ENCODE peak calls at places on chromosome 9, in ten cellular contexts. Q is DMS53, N is GM10248, I is ELF-1, B is astrocyte of the cerebellum, X is AG04450, V is posterior cingulate gyrus, E is ELR, C is COR-L47, Y is AML-193. J is an unnamed sample.

GRCh38 chr9:136564379-136564988 is 18.6 kb upstream of the NOTCH1 start:
- DNase-seq in X (no peak), N (peak), C (no peak), V (no peak), B (no peak), E (peak), Y (peak), I (no peak), Q (no peak), J (peak)

GRCh38 chr9:76987594-76988200 is 31.8 kb upstream of the FOXB2 start:
- DNase-seq in X (no peak), C (peak), N (peak), V (no peak), Q (peak), Y (peak), E (peak), I (peak), B (no peak), J (peak)

GRCh38 chr9:136297016-136297691 is 6.7 kb downstream of the CCDC187 start:
- DNase-seq in Q (peak), V (no peak), X (no peak), Y (no peak), I (no peak), N (no peak), C (peak), E (no peak), B (no peak), J (no peak)

GRCh38 chr9:7303932-7304331 is 495.6 kb downstream of the DMAC1 start:
- DNase-seq in B (no peak), Y (no peak), N (no peak), X (no peak), Q (no peak), C (no peak), V (no peak), E (no peak), I (no peak), J (no peak)

GRCh38 chr9:91746904-91747303 is 203.1 kb downstream of the ROR2 start:
- DNase-seq in B (no peak), X (no peak), N (no peak), I (no peak), V (no peak), C (no peak), Y (no peak), E (no peak), Q (no peak), J (no peak)

GRCh38 chr9:88949961-88950340 is 41.3 kb upstream of the S1PR3 start:
- DNase-seq in C (no peak), Y (no peak), N (no peak), V (no peak), Q (no peak), E (peak), X (no peak), B (no peak), I (no peak), J (no peak)

GRCh38 chr9:33295571-33295970 is 5.3 kb downstream of the NFX1 start:
- DNase-seq in B (no peak), I (no peak), N (peak), V (no peak), E (no peak), C (no peak), Y (no peak), Q (no peak), X (no peak), J (no peak)

GRCh38 chr9:16870606-16871357 is at the start of gene BNC2:
- DNase-seq in Y (peak), E (peak), X (no peak), I (peak), V (no peak), Q (peak), C (peak), N (peak), B (no peak), J (peak)

GRCh38 chr9:135137398-135137832 is 49.9 kb downstream of the OLFM1 start:
- DNase-seq in Q (no peak), E (no peak), X (no peak), C (no peak), V (no peak), B (no peak), I (peak), Y (no peak), N (no peak), J (no peak)

GRCh38 chr9:18907927-18908625 is 124.9 kb downstream of the SAXO1 start:
- DNase-seq in B (no peak), C (no peak), N (no peak), V (no peak), X (no peak), I (no peak), E (no peak), Y (no peak), Q (no peak), J (no peak)

GRCh38 chr9:126223798-126224531 is 102.7 kb upstream of the MVB12B start:
- DNase-seq in N (no peak), X (no peak), Y (no peak), C (no peak), Q (no peak), V (no peak), B (no peak), I (no peak), E (no peak), J (no peak)

GRCh38 chr9:99973455-99973854 is 67.0 kb downstream of the STX17 start:
- DNase-seq in N (no peak), E (no peak), X (no peak), B (no peak), Q (no peak), I (no peak), Y (no peak), C (no peak), V (no peak), J (no peak)

GRCh38 chr9:77589046-77589795 is 58.9 kb downstream of the GNA14 start:
- DNase-seq in C (peak), X (no peak), Q (peak), V (no peak), B (no peak), Y (no peak), N (no peak), E (peak), I (no peak), J (no peak)

GRCh38 chr9:134301387-134302129 is 24.7 kb upstream of the RXRA start:
- DNase-seq in I (no peak), C (no peak), Y (no peak), E (no peak), Q (no peak), V (no peak), N (no peak), X (no peak), B (no peak), J (no peak)

GRCh38 chr9:98888794-98889495 is 54.8 kb upstream of the COL15A1 start:
- DNase-seq in N (no peak), X (no peak), C (no peak), Q (no peak), Y (no peak), V (no peak), E (no peak), B (no peak), I (no peak), J (no peak)

GRCh38 chr9:131503626-131504465 is 1.1 kb downstream of the POMT1 start:
- DNase-seq in E (peak), I (peak), X (no peak), Q (peak), C (no peak), N (peak), B (no peak), V (no peak), Y (peak), J (peak)

GRCh38 chr9:9498147-9498546 is 1114.7 kb downstream of the PTPRD start:
- DNase-seq in I (no peak), V (no peak), Y (peak), C (no peak), B (no peak), N (no peak), E (no peak), X (no peak), Q (no peak), J (peak)

GRCh38 chr9:129626079-129626943 is at the start of gene NTMT1:
- DNase-seq in V (peak), Y (peak), C (peak), Q (peak), B (no peak), I (peak), X (no peak), N (peak), E (peak), J (peak)

GRCh38 chr9:71218774-71219173 is 97.4 kb upstream of the TRPM3 start:
- DNase-seq in N (no peak), Y (no peak), E (peak), I (no peak), B (peak), X (no peak), V (no peak), Q (no peak), C (no peak), J (no peak)

GRCh38 chr9:135339378-135339973 is 140.1 kb upstream of the PPP1R26 start:
- DNase-seq in N (no peak), B (no peak), E (no peak), V (peak), C (no peak), X (no peak), Q (no peak), I (no peak), Y (no peak), J (no peak)

GRCh38 chr9:114988962-114989599 is 58.7 kb upstream of the TNFSF8 start:
- DNase-seq in Y (peak), I (no peak), X (no peak), B (no peak), N (peak), V (no peak), Q (peak), E (peak), C (no peak), J (peak)

GRCh38 chr9:136678624-136679023 is 8.6 kb downstream of the AGPAT2 start:
- DNase-seq in E (no peak), X (no peak), N (no peak), Y (no peak), C (no peak), B (no peak), V (no peak), Q (no peak), I (no peak), J (peak)

GRCh38 chr9:89872913-89873707 is 268.3 kb downstream of the GADD45G start:
- DNase-seq in B (no peak), Y (no peak), E (no peak), C (no peak), Q (no peak), N (no peak), V (no peak), I (no peak), X (no peak), J (no peak)

GRCh38 chr9:73050062-73050814 is 97.4 kb upstream of the ALDH1A1 start:
- DNase-seq in N (no peak), I (no peak), E (no peak), Y (no peak), B (no peak), Q (peak), V (no peak), C (no peak), X (no peak), J (no peak)

GRCh38 chr9:80968611-80969010 is 720.7 kb downstream of the TLE1 start:
- DNase-seq in E (peak), I (no peak), V (no peak), N (no peak), Q (no peak), X (peak), C (no peak), B (peak), Y (no peak), J (no peak)

GRCh38 chr9:132651259-132651658 is 18.5 kb downstream of the DDX31 start:
- DNase-seq in B (peak), N (no peak), E (peak), V (no peak), Q (peak), I (no peak), Y (peak), X (peak), C (peak), J (peak)

GRCh38 chr9:13705356-13705755 is 425.9 kb upstream of the MPDZ start:
- DNase-seq in Q (no peak), I (no peak), Y (no peak), C (no peak), E (no peak), X (no peak), V (no peak), N (no peak), B (no peak), J (no peak)

GRCh38 chr9:91775011-91775707 is 174.9 kb downstream of the ROR2 start:
- DNase-seq in E (peak), V (no peak), X (peak), N (peak), Y (peak), Q (peak), I (peak), B (no peak), C (peak), J (peak)

GRCh38 chr9:134396825-134397224 is 70.6 kb downstream of the RXRA start:
- DNase-seq in E (no peak), X (no peak), B (no peak), Q (no peak), I (no peak), V (no peak), C (no peak), Y (no peak), N (no peak), J (no peak)

GRCh38 chr9:35656340-35656739 is 1.5 kb downstream of the RMRP start:
- DNase-seq in V (no peak), N (no peak), B (no peak), E (no peak), Y (no peak), Q (peak), I (no peak), X (no peak), C (no peak), J (no peak)

GRCh38 chr9:90600029-90600428 is 42.6 kb downstream of the DIRAS2 start:
- DNase-seq in Q (peak), B (no peak), I (no peak), E (no peak), V (no peak), Y (no peak), N (no peak), X (no peak), C (no peak), J (no peak)

GRCh38 chr9:109453210-109453842 is 44.8 kb downstream of the PTPN3 start:
- DNase-seq in C (no peak), E (peak), X (peak), Q (no peak), V (no peak), Y (no peak), I (peak), B (no peak), N (no peak), J (no peak)

GRCh38 chr9:35658144-35658893 is at the start of gene CCDC107:
- DNase-seq in X (no peak), Y (peak), Q (peak), I (peak), E (peak), V (peak), C (peak), B (no peak), N (peak), J (peak)

GRCh38 chr9:64773491-64773931 is 511.5 kb downstream of the FOXD4L5 start:
- DNase-seq in Y (no peak), X (no peak), V (peak), B (peak), I (peak), Q (no peak), N (peak), E (peak), C (no peak), J (no peak)

GRCh38 chr9:87592554-87593394 is 95.1 kb downstream of the DAPK1 start:
- DNase-seq in N (no peak), B (no peak), V (no peak), Q (no peak), X (no peak), Y (no peak), E (peak), C (no peak), I (no peak), J (no peak)

GRCh38 chr9:38084556-38084880 is 15.5 kb upstream of the SHB start:
- DNase-seq in B (no peak), E (no peak), I (no peak), V (no peak), X (no peak), Y (peak), Q (no peak), C (no peak), N (no peak), J (peak)

J was measured in MV-4-11.